ENCODE peak calls at places on chromosomes 3 and 15, in ten cellular contexts. L is HT1080; E is CD4-positive, CD25-positive, alpha-beta regulatory T cell; C is PC-9; K is NCI-H510A; J is stimulated activated CD4-positive, alpha-beta T cell treated with anti-CD3 and anti-CD28 coated beads, Interleukin-2, amount 100 ng/mL, for 24 hours; H is cardiac fibroblast; W is astrocyte of the spinal cord; R is T-helper 2 cell; A is heart right ventricle. B is an unnamed sample.

GRCh38 chr15:85167568-85167967 is 185.9 kb downstream of the PDE8A start:
- DNase-seq in J (no peak), W (no peak), K (no peak), H (no peak), C (no peak), L (no peak), R (no peak), E (no peak), A (no peak), B (no peak)

GRCh38 chr3:73550011-73550410 is 74.7 kb downstream of the PDZRN3 start:
- DNase-seq in H (no peak), A (no peak), J (no peak), W (peak), K (no peak), L (no peak), E (no peak), R (no peak), C (no peak), B (no peak)

GRCh38 chr3:117131259-117131658 is 421.7 kb downstream of the TUSC7 start:
- DNase-seq in C (no peak), W (no peak), K (no peak), A (no peak), H (no peak), L (no peak), J (no peak), R (no peak), E (no peak), B (no peak)

GRCh38 chr3:125594581-125595011 is 701 bp downstream of the OSBPL11 start:
- DNase-seq in R (no peak), J (peak), L (no peak), A (no peak), E (no peak), H (no peak), W (peak), K (no peak), C (no peak), B (peak)

GRCh38 chr15:72231847-72232461 is 964 bp upstream of the PKM start:
- DNase-seq in E (peak), A (peak), C (peak), L (peak), J (peak), K (peak), H (peak), R (peak), W (peak), B (peak)

GRCh38 chr3:98602078-98602678 is 8.8 kb upstream of the CPOX start:
- DNase-seq in W (peak), L (peak), E (peak), C (peak), R (peak), J (no peak), H (peak), K (no peak), A (peak), B (no peak)

GRCh38 chr15:44554934-44555723 is 18.2 kb downstream of the EIF3J start:
- DNase-seq in J (no peak), R (peak), C (no peak), E (no peak), L (no peak), W (no peak), A (no peak), H (no peak), K (no peak), B (no peak)

GRCh38 chr15:68402432-68403160 is 29.4 kb downstream of the ITGA11 start:
- DNase-seq in C (no peak), L (no peak), K (no peak), R (no peak), A (no peak), W (no peak), H (no peak), J (no peak), E (no peak), B (peak)

GRCh38 chr3:98021821-98022220 is 13.3 kb downstream of the GABRR3 start:
- DNase-seq in C (no peak), W (peak), L (peak), E (no peak), R (peak), A (no peak), H (peak), K (no peak), J (no peak), B (no peak)

GRCh38 chr3:118495243-118495642 is 539.4 kb downstream of the IGSF11 start:
- DNase-seq in R (no peak), A (no peak), C (no peak), J (no peak), L (no peak), W (no peak), E (no peak), H (no peak), K (no peak), B (no peak)

GRCh38 chr15:29170496-29170895 is 99.1 kb downstream of the NSMCE3 start:
- DNase-seq in R (no peak), W (no peak), E (no peak), L (no peak), H (no peak), K (no peak), C (no peak), J (no peak), A (no peak), B (no peak)

GRCh38 chr15:66661432-66662096 is 40.5 kb upstream of the SMAD6 start:
- DNase-seq in C (no peak), L (no peak), R (no peak), W (no peak), A (peak), H (peak), J (no peak), K (no peak), E (no peak), B (no peak)

GRCh38 chr3:58350627-58351013 is 17.9 kb downstream of the PXK start:
- DNase-seq in W (peak), L (peak), K (no peak), E (no peak), A (no peak), H (peak), R (peak), J (no peak), C (no peak), B (no peak)

GRCh38 chr3:143536817-143537535 is 311.3 kb downstream of the SLC9A9 start:
- DNase-seq in J (no peak), A (peak), K (no peak), H (peak), W (peak), L (no peak), E (no peak), C (no peak), R (no peak), B (no peak)

GRCh38 chr15:63833246-63833696 is 477 bp downstream of the HERC1 start:
- DNase-seq in H (peak), A (peak), J (peak), W (peak), E (peak), L (peak), K (no peak), R (peak), C (peak), B (peak)

GRCh38 chr15:51237816-51238215 is 100.6 kb downstream of the CYP19A1 start:
- DNase-seq in R (no peak), C (no peak), H (no peak), L (no peak), J (no peak), K (no peak), E (no peak), A (no peak), W (no peak), B (no peak)

GRCh38 chr3:52782412-52783210 is 5.2 kb downstream of the ITIH1 start:
- DNase-seq in H (no peak), R (no peak), A (no peak), L (no peak), K (no peak), C (no peak), E (no peak), J (no peak), W (no peak), B (no peak)

GRCh38 chr3:66095295-66096001 is 56.7 kb upstream of the MAGI1 start:
- DNase-seq in C (no peak), H (no peak), A (no peak), K (no peak), L (peak), W (peak), R (no peak), E (no peak), J (no peak), B (no peak)

GRCh38 chr3:94522488-94522887 is 459.6 kb downstream of the NSUN3 start:
- DNase-seq in H (no peak), E (no peak), J (no peak), R (no peak), L (peak), W (no peak), K (no peak), A (no peak), C (no peak), B (no peak)

GRCh38 chr3:141728355-141728892 is 9.7 kb upstream of the RNF7 start:
- DNase-seq in K (no peak), C (no peak), R (no peak), L (no peak), J (no peak), H (no peak), W (no peak), A (no peak), E (no peak), B (no peak)

GRCh38 chr3:13460341-13460736 is 19.8 kb upstream of the HDAC11 start:
- DNase-seq in A (no peak), E (no peak), W (no peak), K (no peak), L (no peak), H (no peak), J (no peak), C (no peak), R (no peak), B (no peak)

GRCh38 chr15:96264351-96264798 is 66.1 kb upstream of the NR2F2 start:
- DNase-seq in R (no peak), W (no peak), J (no peak), E (no peak), A (no peak), C (peak), K (no peak), H (no peak), L (no peak), B (no peak)

GRCh38 chr3:59994720-59995304 is 945.0 kb upstream of the CFAP20DC start:
- DNase-seq in R (peak), C (no peak), J (no peak), K (no peak), W (no peak), A (no peak), L (no peak), E (no peak), H (no peak), B (no peak)

GRCh38 chr3:72768976-72769375 is 79.3 kb downstream of the SHQ1 start:
- DNase-seq in R (no peak), J (no peak), H (no peak), C (no peak), L (no peak), A (no peak), W (no peak), E (no peak), K (no peak), B (no peak)

GRCh38 chr3:179882322-179882721 is 154.4 kb downstream of the PEX5L start:
- DNase-seq in L (no peak), R (peak), H (no peak), J (no peak), C (no peak), E (no peak), A (no peak), K (no peak), W (peak), B (no peak)

GRCh38 chr3:141303481-141304223 is 64.7 kb upstream of the ZBTB38 start:
- DNase-seq in K (peak), J (peak), C (peak), A (peak), L (peak), R (peak), H (peak), E (peak), W (peak), B (peak)

GRCh38 chr15:75138016-75138999 is 63.4 kb upstream of the C15orf39 start:
- DNase-seq in L (no peak), R (no peak), E (no peak), H (peak), K (no peak), W (peak), A (no peak), J (no peak), C (no peak), B (no peak)

GRCh38 chr15:100693451-100693850 is 91.1 kb downstream of the ASB7 start:
- DNase-seq in K (no peak), R (no peak), E (no peak), W (no peak), C (peak), H (no peak), L (no peak), J (no peak), A (no peak), B (no peak)

GRCh38 chr3:190012314-190012782 is 108.3 kb downstream of the P3H2 start:
- DNase-seq in K (no peak), R (no peak), W (peak), J (no peak), E (no peak), C (peak), A (no peak), L (peak), H (peak), B (no peak)

GRCh38 chr3:7518471-7518870 is 657.6 kb downstream of the GRM7 start:
- DNase-seq in H (peak), K (no peak), A (peak), J (no peak), R (no peak), E (no peak), C (no peak), W (peak), L (no peak), B (no peak)

GRCh38 chr15:81859737-81860516 is 185.9 kb downstream of the MEX3B start:
- DNase-seq in C (no peak), A (no peak), W (no peak), R (no peak), E (no peak), J (no peak), H (no peak), K (peak), L (no peak), B (no peak)

GRCh38 chr3:105533955-105534354 is 167.2 kb downstream of the ALCAM start:
- DNase-seq in L (no peak), W (peak), A (no peak), H (no peak), J (no peak), R (no peak), K (no peak), E (no peak), C (no peak), B (no peak)

GRCh38 chr3:35635407-35635806 is 3.9 kb upstream of the ARPP21 start:
- DNase-seq in H (no peak), J (no peak), R (no peak), W (no peak), E (no peak), C (no peak), K (no peak), A (no peak), L (no peak), B (no peak)

GRCh38 chr15:90086868-90087268 is 15.4 kb downstream of the IDH2 start:
- DNase-seq in R (peak), H (peak), C (peak), W (peak), J (peak), L (peak), E (peak), K (no peak), A (no peak), B (peak)